ENCODE peak calls at places on chromosomes 13 and 19, in five cellular contexts. B, Y, J, L and I are unnamed samples.

GRCh38 chr19:43731854-43732253 is 16.0 kb downstream of the IRGC start:
- DNase-seq in B (no peak), Y (peak), J (no peak), L (no peak), I (no peak)

GRCh38 chr13:35988648-35989081 is 142.5 kb downstream of the DCLK1 start:
- DNase-seq in B (no peak), Y (peak), J (no peak), L (no peak), I (no peak)

GRCh38 chr19:17246681-17247425 is 1.1 kb upstream of the NR2F6 start:
- DNase-seq in B (no peak), Y (peak), J (no peak), L (no peak), I (no peak)

GRCh38 chr19:10191347-10191746 is 3.4 kb downstream of the DNMT1 start:
- DNase-seq in B (peak), Y (peak), J (no peak), L (no peak), I (no peak)

GRCh38 chr13:46615888-46616531 is 63.0 kb downstream of the LRCH1 start:
- DNase-seq in B (no peak), Y (no peak), J (no peak), L (no peak), I (no peak)

GRCh38 chr19:16544468-16545231 is 2.4 kb upstream of the CHERP start:
- DNase-seq in B (no peak), Y (no peak), J (no peak), L (no peak), I (no peak)

GRCh38 chr13:110195547-110196485 is 111.1 kb downstream of the COL4A1 start:
- DNase-seq in B (no peak), Y (no peak), J (no peak), L (no peak), I (no peak)

GRCh38 chr13:93450226-93450625 is 223.6 kb downstream of the GPC6 start:
- DNase-seq in B (peak), Y (peak), J (no peak), L (no peak), I (no peak)

GRCh38 chr13:83880275-83881027 is 1.8 kb downstream of the SLITRK1 start:
- DNase-seq in B (no peak), Y (no peak), J (peak), L (no peak), I (no peak)

GRCh38 chr19:35396240-35396885 is 25.5 kb downstream of the GPR42 start:
- DNase-seq in B (no peak), Y (no peak), J (no peak), L (no peak), I (no peak)

GRCh38 chr13:34671136-34671535 is 270.9 kb upstream of the NBEA start:
- DNase-seq in B (peak), Y (no peak), J (no peak), L (no peak), I (no peak)